ENCODE peak calls at places on chromosome 4, in five cellular contexts. O, G, E, P and F are unnamed samples. For H3K27me3, the result is how much of the 10 kb centered on the place peaks cover.

GRCh38 chr4:8688041-8688907 is 95.7 kb downstream of the CPZ start:
- DNase-seq in O (no peak), G (peak), E (peak), P (no peak), F (peak)

GRCh38 chr4:151263455-151263854 is 13.5 kb upstream of the PRSS48 start:
- DNase-seq in O (no peak), G (no peak), E (no peak), P (no peak), F (no peak)

GRCh38 chr4:128573781-128574508 is 235.6 kb upstream of the JADE1 start:
- DNase-seq in O (no peak), G (peak), E (no peak), P (no peak), F (no peak)

GRCh38 chr4:113260671-113261070 is 211.2 kb downstream of the ANK2 start:
- DNase-seq in O (no peak), G (no peak), E (no peak), P (no peak), F (no peak)

GRCh38 chr4:2084316-2084715 is 25.2 kb downstream of the NAT8L start:
- DNase-seq in O (no peak), G (no peak), E (no peak), P (peak), F (peak)

GRCh38 chr4:109207060-109207459 is 95.4 kb downstream of the COL25A1 start:
- DNase-seq in O (no peak), G (no peak), E (no peak), P (no peak), F (no peak)

GRCh38 chr4:98092833-98093439 is 50.3 kb downstream of the STPG2 start:
- DNase-seq in O (no peak), G (peak), E (no peak), P (no peak), F (no peak)

GRCh38 chr4:25978327-25978726 is 64.3 kb downstream of the SMIM20 start:
- DNase-seq in O (no peak), G (no peak), E (no peak), P (peak), F (no peak)

GRCh38 chr4:73021634-73022033 is 47.9 kb downstream of the COX18 start:
- DNase-seq in O (no peak), G (peak), E (no peak), P (no peak), F (peak)

DNA sequence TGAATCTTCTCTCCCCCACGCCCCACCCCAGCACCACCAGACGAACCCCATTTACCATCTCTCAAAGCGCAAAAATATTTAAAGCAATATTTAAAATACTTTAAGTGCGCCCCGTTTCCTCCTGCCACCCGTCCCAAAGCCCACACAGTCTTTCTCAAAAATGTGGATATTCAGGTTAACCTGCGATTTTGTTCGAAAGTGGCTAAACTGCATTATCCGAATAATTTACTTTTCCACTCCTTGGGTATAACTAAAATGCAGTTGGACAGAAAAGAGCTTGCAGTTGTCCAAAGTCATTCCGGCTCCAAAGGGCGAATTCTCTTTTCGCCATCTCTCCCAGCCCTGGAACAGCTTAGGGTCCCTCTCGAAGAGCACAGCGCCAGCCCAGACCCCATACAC is 662 bp downstream of the SMIM43 start:
- DNase-seq in O (no peak), G (no peak), E (no peak), P (no peak), F (no peak)
- H3K4me3 ChIP-seq in O (peak), G (peak), E (no peak), P (peak), F (peak)

GRCh38 chr4:139851639-139852038 is 186.0 kb downstream of the MGST2 start:
- DNase-seq in O (no peak), G (no peak), E (no peak), P (no peak), F (no peak)

GRCh38 chr4:139849219-139849618 is 183.6 kb downstream of the MGST2 start:
- DNase-seq in O (no peak), G (no peak), E (no peak), P (no peak), F (no peak)

GRCh38 chr4:139853309-139853708 is 187.7 kb downstream of the MGST2 start:
- DNase-seq in O (no peak), G (peak), E (no peak), P (no peak), F (peak)

GRCh38 chr4:139852612-139853269 is 187.1 kb downstream of the MGST2 start:
- DNase-seq in O (no peak), G (no peak), E (no peak), P (no peak), F (no peak)

GRCh38 chr4:139851133-139851532 is 185.5 kb downstream of the MGST2 start:
- DNase-seq in O (no peak), G (no peak), E (no peak), P (no peak), F (no peak)
- H3K27me3 ChIP-seq in O (under half), G (under half), E (under half), P (under half), F (under half)

GRCh38 chr4:23667659-23668058 is 222.2 kb downstream of the PPARGC1A start:
- DNase-seq in O (no peak), G (no peak), E (no peak), P (no peak), F (no peak)
- H3K4me3 ChIP-seq in O (no peak), G (no peak), E (no peak), P (no peak), F (no peak)

DNA sequence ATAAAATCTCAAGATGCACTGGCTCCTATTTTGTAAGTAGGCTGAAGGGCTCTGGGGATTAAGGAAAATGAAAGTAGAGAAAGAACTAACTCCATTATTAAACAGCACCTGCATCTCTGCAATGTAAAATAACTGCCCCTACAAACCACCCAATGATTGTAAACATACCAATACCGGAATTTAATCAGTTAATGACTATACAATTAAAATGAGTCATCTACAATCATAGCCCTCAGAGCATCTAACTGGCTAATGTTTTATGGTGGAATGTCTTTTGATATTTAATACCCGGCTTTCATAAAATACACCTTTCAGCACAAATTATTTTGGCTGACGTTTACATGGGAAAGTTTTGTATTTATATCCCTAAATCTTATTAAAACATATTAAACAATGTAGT is 142.3 kb downstream of the PAPSS1 start:
- DNase-seq in O (no peak), G (no peak), E (no peak), P (no peak), F (no peak)
- H3K27me3 ChIP-seq in O (under half), G (under half), E (under half), P (under half), F (under half)

GRCh38 chr4:162497564-162498167 is 333.9 kb upstream of the FSTL5 start:
- DNase-seq in O (no peak), G (peak), E (no peak), P (no peak), F (peak)
- H3K4me3 ChIP-seq in O (peak), G (no peak), E (no peak), P (peak), F (no peak)

GRCh38 chr4:148443550-148444295 is 1.5 kb upstream of the NR3C2 start:
- DNase-seq in O (peak), G (peak), E (peak), P (peak), F (peak)
- H3K27me3 ChIP-seq in O (under half), G (half or more), E (under half), P (under half), F (half or more)

GRCh38 chr4:187124311-187124710 is 400.7 kb upstream of the FAT1 start:
- DNase-seq in O (no peak), G (no peak), E (no peak), P (no peak), F (no peak)
- H3K4me3 ChIP-seq in O (no peak), G (no peak), E (no peak), P (no peak), F (no peak)